ENCODE peak calls at places on chromosomes 11 and 22, in six cellular contexts. T is fibroblast of mammary gland; C is CD8-positive, alpha-beta T cell; F is fibroblast of pulmonary artery; M is psoas muscle; D is CD4-positive, alpha-beta T cell. L is an unnamed sample.

GRCh38 chr11:20049231-20049630 is 111.0 kb downstream of the DBX1 start:
- DNase-seq in T (no peak), C (no peak), F (peak), M (no peak), D (no peak), L (no peak)

GRCh38 chr22:43238526-43239006 is 51.6 kb upstream of the TTLL12 start:
- DNase-seq in T (peak), C (no peak), F (no peak), M (peak), D (no peak), L (no peak)

GRCh38 chr11:72229925-72230763 is 5.6 kb downstream of the INPPL1 start:
- DNase-seq in T (no peak), C (no peak), F (no peak), M (no peak), D (no peak), L (no peak)

GRCh38 chr11:76102772-76103171 is 103.5 kb downstream of the WNT11 start:
- DNase-seq in T (no peak), C (no peak), F (peak), M (peak), D (no peak), L (no peak)

GRCh38 chr11:68038718-68039525 is at the start of gene TCIRG1:
- DNase-seq in T (peak), C (peak), F (peak), M (peak), D (peak), L (peak)

GRCh38 chr11:57217053-57217452 is 20.0 kb downstream of the APLNR start:
- DNase-seq in T (no peak), C (no peak), F (no peak), M (no peak), D (no peak), L (no peak)

GRCh38 chr11:46435679-46436078 is 44.1 kb upstream of the CHRM4 start:
- DNase-seq in T (no peak), C (no peak), F (no peak), M (no peak), D (no peak), L (no peak)

GRCh38 chr11:43830928-43831440 is 49.6 kb upstream of the ALKBH3 start:
- DNase-seq in T (peak), C (no peak), F (peak), M (peak), D (peak), L (peak)

GRCh38 chr11:8253566-8253965 is 10.1 kb downstream of the LMO1 start:
- DNase-seq in T (no peak), C (no peak), F (no peak), M (no peak), D (no peak), L (peak)

GRCh38 chr11:111527279-111527678 is 12.7 kb downstream of the HOATZ start:
- DNase-seq in T (no peak), C (no peak), F (no peak), M (no peak), D (no peak), L (no peak)

GRCh38 chr11:45593992-45594391 is 71.4 kb downstream of the CHST1 start:
- DNase-seq in T (peak), C (no peak), F (no peak), M (no peak), D (no peak), L (no peak)

GRCh38 chr11:86151188-86152005 is 82.5 kb upstream of the PICALM start:
- DNase-seq in T (peak), C (no peak), F (no peak), M (no peak), D (no peak), L (peak)

GRCh38 chr22:27206001-27206746 is 548.8 kb downstream of the MIAT start:
- DNase-seq in T (no peak), C (no peak), F (peak), M (no peak), D (no peak), L (no peak)

GRCh38 chr11:128521697-128522062 is 65.7 kb downstream of the ETS1 start:
- DNase-seq in T (peak), C (peak), F (no peak), M (peak), D (peak), L (peak)

GRCh38 chr11:131867457-131868257 is 497.2 kb downstream of the NTM start:
- DNase-seq in T (peak), C (no peak), F (peak), M (peak), D (no peak), L (peak)

GRCh38 chr11:17613983-17614382 is 66.9 kb downstream of the OTOG start:
- DNase-seq in T (no peak), C (no peak), F (no peak), M (no peak), D (no peak), L (no peak)

GRCh38 chr11:34366522-34366921 is 8.7 kb upstream of the ABTB2 start:
- DNase-seq in T (peak), C (no peak), F (peak), M (no peak), D (no peak), L (no peak)

GRCh38 chr22:42619261-42620063 is 4.8 kb upstream of the POLDIP3 start:
- DNase-seq in T (no peak), C (no peak), F (no peak), M (no peak), D (no peak), L (no peak)

GRCh38 chr11:1193326-1194230 is 29.3 kb upstream of the MUC5B start:
- DNase-seq in T (no peak), C (no peak), F (no peak), M (peak), D (no peak), L (no peak)

GRCh38 chr22:26172389-26172990 is 3.2 kb downstream of the SEZ6L start:
- DNase-seq in T (peak), C (peak), F (peak), M (peak), D (peak), L (peak)

GRCh38 chr11:80156062-80156461 is 715.2 kb upstream of the TENM4 start:
- DNase-seq in T (no peak), C (no peak), F (no peak), M (no peak), D (no peak), L (no peak)

GRCh38 chr11:80157447-80157846 is 716.6 kb upstream of the TENM4 start:
- DNase-seq in T (no peak), C (no peak), F (no peak), M (no peak), D (no peak), L (no peak)

GRCh38 chr11:80155412-80156017 is 714.7 kb upstream of the TENM4 start:
- DNase-seq in T (peak), C (no peak), F (peak), M (no peak), D (no peak), L (no peak)
- TF ChIP-seq CTCF in T (peak), C (no peak), F (peak), M (peak), D (no peak), L (peak)

DNA sequence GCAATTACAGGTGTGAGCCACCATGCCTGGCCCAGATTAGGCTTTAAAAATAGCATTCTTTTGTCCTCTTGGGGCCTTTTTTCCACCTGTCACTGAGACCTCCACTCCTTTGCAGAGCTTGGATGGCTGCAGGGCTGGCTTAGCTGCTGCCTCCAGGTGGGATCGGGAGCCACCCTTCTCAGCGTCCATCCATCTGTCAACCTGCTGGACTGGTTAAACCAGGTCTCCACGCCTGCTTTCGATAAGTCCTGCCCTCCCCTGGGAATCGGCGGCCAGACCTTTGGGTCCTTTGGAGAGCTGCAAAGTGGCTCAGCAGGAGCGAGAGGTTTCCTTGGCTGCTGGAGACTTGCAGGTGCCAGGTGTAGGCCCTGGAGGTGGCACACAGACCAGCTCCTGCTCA is 23.4 kb upstream of the GRAMD4 start:
- DNase-seq in T (no peak), C (no peak), F (no peak), M (no peak), D (no peak), L (no peak)
- TF ChIP-seq CTCF in T (no peak), C (no peak), F (no peak), M (no peak), D (no peak), L (no peak)

GRCh38 chr11:66638177-66639065 is at the start of gene RBM4:
- DNase-seq in T (peak), C (peak), F (peak), M (peak), D (peak), L (peak)
- TF ChIP-seq CTCF in T (no peak), C (no peak), F (peak), M (no peak), D (no peak), L (peak)

GRCh38 chr11:103659743-103660142 is 376.7 kb upstream of the DDI1 start:
- DNase-seq in T (no peak), C (no peak), F (no peak), M (no peak), D (no peak), L (no peak)

GRCh38 chr11:103661991-103662390 is 374.4 kb upstream of the DDI1 start:
- DNase-seq in T (no peak), C (no peak), F (no peak), M (no peak), D (no peak), L (no peak)

GRCh38 chr11:103656382-103656781 is 380.1 kb upstream of the DDI1 start:
- DNase-seq in T (no peak), C (no peak), F (no peak), M (no peak), D (no peak), L (no peak)

GRCh38 chr11:103661185-103661584 is 375.3 kb upstream of the DDI1 start:
- DNase-seq in T (no peak), C (no peak), F (no peak), M (no peak), D (no peak), L (no peak)

GRCh38 chr11:103659138-103659734 is 377.2 kb upstream of the DDI1 start:
- DNase-seq in T (peak), C (no peak), F (no peak), M (no peak), D (no peak), L (no peak)
- TF ChIP-seq CTCF in T (peak), C (no peak), F (peak), M (no peak), D (no peak), L (no peak)

L was measured in dorsolateral prefrontal cortex.